ENCODE peak calls at places on chromosomes 4 and X, in nine cellular contexts. S, H, U, D, G, R, V, M and X are unnamed samples.

GRCh38 chrX:31931225-31931624 is 859.4 kb upstream of the FTHL17 start:
- DNase-seq in S (no peak), H (no peak), U (no peak), D (no peak), G (no peak), R (no peak), V (no peak), M (peak; percentile 1), X (no peak)

GRCh38 chrX:154372612-154373022 is 1.8 kb downstream of the FLNA start:
- DNase-seq in S (no peak), H (no peak), U (no peak), D (no peak), G (no peak), R (no peak), V (no peak), M (peak; percentile 65), X (no peak)

GRCh38 chr4:137768881-137769280 is 236.6 kb upstream of the PCDH18 start:
- DNase-seq in S (no peak), H (no peak), U (no peak), D (no peak), G (no peak), R (no peak), V (no peak), M (peak; percentile 5), X (no peak)

GRCh38 chr4:183635333-183635732 is 23.7 kb downstream of the RWDD4 start:
- DNase-seq in S (no peak), H (peak; percentile 13), U (no peak), D (no peak), G (no peak), R (peak; percentile 56), V (no peak), M (no peak), X (no peak)

GRCh38 chrX:38009641-38010040 is 3.3 kb downstream of the SYTL5 start:
- DNase-seq in S (no peak), H (no peak), U (no peak), D (no peak), G (no peak), R (no peak), V (no peak), M (no peak), X (no peak)

GRCh38 chr4:48017108-48017527 is 546 bp downstream of the NIPAL1 start:
- DNase-seq in S (peak; percentile 77), H (peak; percentile 18), U (peak; percentile 9), D (peak; percentile 64), G (peak; percentile 73), R (peak; percentile 43), V (peak; percentile 4), M (peak; percentile 66), X (peak; percentile 69)

GRCh38 chrX:13487731-13488505 is 81.5 kb upstream of the EGFL6 start:
- DNase-seq in S (no peak), H (peak; percentile 43), U (peak; percentile 69), D (peak; percentile 64), G (no peak), R (peak; percentile 39), V (no peak), M (peak; percentile 88), X (peak; percentile 49)

GRCh38 chrX:3145716-3146115 is 104.4 kb downstream of the ARSF start:
- DNase-seq in S (no peak), H (no peak), U (no peak), D (no peak), G (no peak), R (no peak), V (no peak), M (peak; percentile 23), X (no peak)

GRCh38 chr4:48079972-48080391 is 54.1 kb downstream of the TXK start:
- DNase-seq in S (no peak), H (no peak), U (no peak), D (no peak), G (no peak), R (no peak), V (no peak), M (no peak), X (no peak)

GRCh38 chr4:95027906-95028618 is 270.3 kb downstream of the BMPR1B start:
- DNase-seq in S (no peak), H (no peak), U (no peak), D (no peak), G (no peak), R (no peak), V (no peak), M (no peak), X (no peak)

GRCh38 chr4:61985426-61985825 is 785.3 kb downstream of the ADGRL3 start:
- DNase-seq in S (no peak), H (no peak), U (no peak), D (no peak), G (no peak), R (no peak), V (no peak), M (no peak), X (no peak)

GRCh38 chrX:94831364-94831763 is 1157.4 kb downstream of the FAM133A start:
- DNase-seq in S (no peak), H (no peak), U (no peak), D (no peak), G (no peak), R (no peak), V (no peak), M (peak; percentile 0), X (no peak)
- TF ChIP-seq CTCF in S (no peak), H (peak; percentile 45), U (peak; percentile 47), D (no peak), G (peak; percentile 57), R (no peak), V (no peak), M (peak; percentile 50), X (no peak)

GRCh38 chr4:150145950-150146340 is 67.7 kb downstream of the DCLK2 start:
- DNase-seq in S (no peak), H (no peak), U (no peak), D (no peak), G (no peak), R (no peak), V (no peak), M (peak; percentile 47), X (no peak)

GRCh38 chr4:150152764-150153163 is 74.5 kb downstream of the DCLK2 start:
- DNase-seq in S (no peak), H (no peak), U (no peak), D (no peak), G (no peak), R (no peak), V (no peak), M (peak; percentile 68), X (no peak)

GRCh38 chr4:150149381-150149780 is 71.1 kb downstream of the DCLK2 start:
- DNase-seq in S (no peak), H (no peak), U (peak; percentile 15), D (no peak), G (no peak), R (no peak), V (no peak), M (no peak), X (no peak)

GRCh38 chr4:150155391-150155790 is 77.1 kb downstream of the DCLK2 start:
- DNase-seq in S (no peak), H (no peak), U (no peak), D (no peak), G (no peak), R (no peak), V (no peak), M (no peak), X (no peak)

GRCh38 chr4:150150545-150151156 is 72.4 kb downstream of the DCLK2 start:
- DNase-seq in S (no peak), H (peak; percentile 18), U (no peak), D (no peak), G (no peak), R (no peak), V (no peak), M (no peak), X (no peak)
- H3K4me1 ChIP-seq in S (peaks cover 3% of the 10 kb centered on the region), H (no peaks in the 10 kb centered on the region), U (no peaks in the 10 kb centered on the region), D (peaks cover 45% of the 10 kb centered on the region), G (no peaks in the 10 kb centered on the region), R (peaks cover 7% of the 10 kb centered on the region), V (no peaks in the 10 kb centered on the region), M (peaks cover 5% of the 10 kb centered on the region), X (peaks cover 16% of the 10 kb centered on the region)

DNA sequence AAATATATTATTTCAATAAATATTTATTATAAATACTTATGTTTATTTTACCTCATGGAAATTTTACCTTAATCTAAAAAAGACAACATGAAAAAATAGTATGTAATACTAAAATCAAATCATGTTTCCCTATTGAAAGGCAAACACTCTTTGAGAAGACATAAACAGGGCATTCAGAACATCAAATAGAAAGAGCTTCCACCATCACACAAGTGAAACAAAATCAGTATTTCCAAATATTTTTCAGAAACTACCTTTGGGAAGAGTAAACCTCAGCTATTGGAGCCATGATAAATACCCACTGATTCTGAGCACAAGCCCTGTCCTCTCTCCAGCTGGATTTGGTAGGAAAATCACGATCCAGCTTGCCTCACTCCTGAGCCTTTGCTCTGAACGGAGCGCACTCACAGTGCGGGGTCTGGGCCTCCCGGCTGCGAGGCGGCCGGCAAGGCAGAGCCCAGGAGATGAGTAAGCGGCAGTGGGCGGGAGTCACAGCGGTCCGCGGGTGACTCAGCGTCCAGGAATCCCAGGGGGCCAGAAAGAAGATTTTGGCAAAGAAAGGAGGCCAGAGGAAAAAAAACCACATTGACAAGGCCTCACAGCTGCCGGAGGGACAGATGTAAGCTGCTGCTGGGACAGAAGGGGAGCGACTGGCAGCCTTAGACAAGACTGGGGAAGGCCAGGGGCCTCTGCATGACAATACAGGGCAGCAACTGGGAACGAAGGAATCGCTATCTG is 14.7 kb upstream of the ANXA5 start:
- DNase-seq in S (peak; percentile 88), H (peak; percentile 89), U (peak; percentile 77), D (peak; percentile 96), G (peak; percentile 76), R (peak; percentile 92), V (peak; percentile 63), M (peak; percentile 97), X (peak; percentile 57)
- TF ChIP-seq POLR2A in S (no peak), H (peak; percentile 25), U (no peak), D (peak; percentile 39), G (peak; percentile 29), R (peak; percentile 50), V (no peak), M (peak; percentile 93), X (no peak)

GRCh38 chr4:4328840-4329239 is 38.8 kb downstream of the ZBTB49 start:
- DNase-seq in S (peak; percentile 26), H (no peak), U (no peak), D (peak; percentile 14), G (no peak), R (no peak), V (no peak), M (no peak), X (no peak)

GRCh38 chr4:4328206-4328605 is 38.2 kb downstream of the ZBTB49 start:
- DNase-seq in S (no peak), H (no peak), U (no peak), D (peak; percentile 11), G (no peak), R (no peak), V (no peak), M (no peak), X (no peak)

GRCh38 chr4:4326136-4326535 is 36.1 kb downstream of the ZBTB49 start:
- DNase-seq in S (peak; percentile 50), H (no peak), U (no peak), D (peak; percentile 27), G (no peak), R (no peak), V (no peak), M (no peak), X (no peak)

GRCh38 chr4:4329496-4329895 is 39.4 kb downstream of the ZBTB49 start:
- DNase-seq in S (no peak), H (no peak), U (no peak), D (peak; percentile 34), G (no peak), R (no peak), V (no peak), M (no peak), X (no peak)

DNA sequence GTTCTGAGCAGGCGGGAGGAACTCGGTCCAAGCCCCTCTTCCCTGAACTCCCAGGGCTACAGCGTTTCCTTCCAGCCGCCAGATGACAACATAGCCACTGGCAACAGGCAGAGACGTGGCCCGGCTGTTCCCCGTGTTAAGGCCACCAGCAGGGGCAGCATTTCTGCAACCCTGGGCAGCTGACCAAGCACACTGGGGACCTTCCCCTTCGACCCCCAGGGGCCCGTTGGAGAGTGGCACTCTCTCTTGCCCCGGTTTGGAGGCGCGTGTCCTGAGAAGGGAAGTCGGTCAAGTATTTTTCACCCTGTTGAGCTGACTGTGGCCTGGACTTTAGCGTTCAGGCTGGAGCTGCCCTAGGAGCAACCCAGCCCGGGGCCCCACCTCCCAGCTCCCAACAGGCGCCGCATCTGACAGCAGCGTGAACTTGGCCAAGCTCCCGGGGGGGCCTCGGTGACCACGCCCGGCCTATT is 37.6 kb downstream of the ZBTB49 start:
- DNase-seq in S (peak; percentile 75), H (peak; percentile 19), U (no peak), D (peak; percentile 66), G (peak; percentile 49), R (no peak), V (no peak), M (no peak), X (no peak)
- TF ChIP-seq CTCF in S (no peak), H (peak; percentile 40), U (no peak), D (no peak), G (peak; percentile 20), R (no peak), V (no peak), M (peak; percentile 31), X (no peak)